ENCODE peak calls at places on chromosomes 3 and 15, in seven cellular contexts. N is pancreas, U is PC-3, B is epithelial cell of esophagus, W is A549, G is fibroblast of lung, A is NT2/D1. P is an unnamed sample.

GRCh38 chr3:157938154-157938774 is 168.0 kb downstream of the SHOX2 start:
- DNase-seq in N (no peak), U (peak; percentile 51), B (peak; percentile 67), W (no peak), G (peak; percentile 6), A (no peak), P (peak; percentile 87)

GRCh38 chr3:12336099-12336498 is 47.2 kb downstream of the PPARG start:
- DNase-seq in N (no peak), U (no peak), B (no peak), W (no peak), G (no peak), A (no peak), P (no peak)

GRCh38 chr3:122890077-122890484 is 95.2 kb downstream of the SLC49A4 start:
- DNase-seq in N (no peak), U (peak; percentile 39), B (peak; percentile 97), W (no peak), G (peak; percentile 67), A (peak; percentile 56), P (peak; percentile 7)

GRCh38 chr3:132756108-132756650 is 34.0 kb upstream of the NPHP3 start:
- DNase-seq in N (no peak), U (no peak), B (no peak), W (no peak), G (no peak), A (no peak), P (no peak)

GRCh38 chr3:99013794-99014315 is 112.4 kb upstream of the DCBLD2 start:
- DNase-seq in N (no peak), U (peak; percentile 92), B (peak; percentile 31), W (no peak), G (no peak), A (no peak), P (no peak)

GRCh38 chr15:88791637-88792036 is 11.6 kb upstream of the ACAN start:
- DNase-seq in N (no peak), U (peak; percentile 25), B (peak; percentile 36), W (peak; percentile 18), G (no peak), A (no peak), P (no peak)

GRCh38 chr15:92624401-92624991 is 31.1 kb downstream of the FAM174B start:
- DNase-seq in N (no peak), U (no peak), B (no peak), W (no peak), G (no peak), A (no peak), P (no peak)

GRCh38 chr3:124063168-124063909 is 71.4 kb upstream of the ROPN1 start:
- DNase-seq in N (no peak), U (no peak), B (no peak), W (no peak), G (peak; percentile 82), A (no peak), P (peak; percentile 69)

GRCh38 chr15:43943511-43943910 is 116.7 kb downstream of the WDR76 start:
- DNase-seq in N (no peak), U (no peak), B (no peak), W (no peak), G (peak; percentile 23), A (no peak), P (no peak)

GRCh38 chr15:77597804-77598453 is 34.8 kb downstream of the LINGO1 start:
- DNase-seq in N (no peak), U (no peak), B (no peak), W (no peak), G (no peak), A (no peak), P (no peak)

GRCh38 chr3:73413619-73414018 is 211.1 kb downstream of the PDZRN3 start:
- DNase-seq in N (no peak), U (no peak), B (no peak), W (no peak), G (no peak), A (no peak), P (no peak)

GRCh38 chr3:101138817-101139216 is 145.6 kb upstream of the ABI3BP start:
- DNase-seq in N (no peak), U (no peak), B (no peak), W (no peak), G (no peak), A (no peak), P (no peak)

GRCh38 chr15:81378438-81378837 is 4.4 kb upstream of the TMC3 start:
- DNase-seq in N (no peak), U (no peak), B (no peak), W (no peak), G (no peak), A (no peak), P (no peak)
- H3K4me3 ChIP-seq in N (no peak overlapping the region), U (no peak overlapping the region), B (no peak overlapping the region), W (no peak overlapping the region), G (no peak overlapping the region), A (no peak overlapping the region), P (no peak overlapping the region)

DNA sequence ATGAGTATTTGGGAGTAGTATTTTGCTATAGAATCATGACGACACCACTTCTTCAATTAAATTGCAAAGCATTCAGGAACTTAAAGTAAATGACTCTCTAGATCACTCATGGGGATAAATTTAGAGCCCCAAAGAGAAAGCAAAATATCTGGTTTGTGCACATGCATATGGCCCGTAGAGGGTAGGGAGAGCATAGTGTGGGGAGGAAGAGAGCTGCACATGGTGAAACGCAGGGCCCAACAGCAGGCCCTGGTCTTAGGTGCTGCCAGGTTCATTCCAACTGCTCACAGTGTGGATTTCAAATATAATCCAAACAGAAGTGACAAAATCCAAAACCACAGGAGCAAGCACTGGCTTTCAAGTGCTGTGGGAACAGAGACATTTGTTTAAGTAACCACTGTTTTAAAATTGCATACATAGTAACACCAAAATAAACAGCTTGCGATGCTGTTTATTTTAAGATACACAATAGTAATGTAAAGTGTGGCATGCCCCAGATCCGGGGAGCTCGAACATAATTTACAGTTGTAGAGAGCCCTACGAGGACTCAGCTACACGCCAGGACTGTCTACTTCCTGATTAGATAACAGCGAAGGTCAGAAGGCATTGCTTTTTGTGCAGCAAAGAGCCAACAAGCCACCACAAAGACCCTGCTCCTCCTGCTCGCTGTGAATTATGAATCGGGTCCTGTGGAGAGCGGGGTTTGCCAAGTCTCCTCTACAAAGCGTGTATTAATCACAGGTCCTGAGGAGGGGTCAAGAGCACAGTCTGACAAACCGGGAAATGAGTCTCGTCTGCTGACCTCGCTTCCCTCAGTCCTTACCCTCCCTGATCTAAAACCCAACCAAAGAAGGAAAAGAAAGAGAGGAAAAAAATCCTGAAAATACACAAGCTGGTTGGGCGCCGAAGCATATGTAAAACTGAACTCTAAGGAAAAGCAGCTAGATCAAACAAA is 80.6 kb downstream of the MEIS2 start:
- DNase-seq in N (no peak), U (no peak), B (no peak), W (no peak), G (peak; percentile 86), A (no peak), P (no peak)
- H3K4me3 ChIP-seq in N (no peak overlapping the region), U (no peak overlapping the region), B (no peak overlapping the region), W (no peak overlapping the region), G (no peak overlapping the region), A (no peak overlapping the region), P (no peak overlapping the region)

DNA sequence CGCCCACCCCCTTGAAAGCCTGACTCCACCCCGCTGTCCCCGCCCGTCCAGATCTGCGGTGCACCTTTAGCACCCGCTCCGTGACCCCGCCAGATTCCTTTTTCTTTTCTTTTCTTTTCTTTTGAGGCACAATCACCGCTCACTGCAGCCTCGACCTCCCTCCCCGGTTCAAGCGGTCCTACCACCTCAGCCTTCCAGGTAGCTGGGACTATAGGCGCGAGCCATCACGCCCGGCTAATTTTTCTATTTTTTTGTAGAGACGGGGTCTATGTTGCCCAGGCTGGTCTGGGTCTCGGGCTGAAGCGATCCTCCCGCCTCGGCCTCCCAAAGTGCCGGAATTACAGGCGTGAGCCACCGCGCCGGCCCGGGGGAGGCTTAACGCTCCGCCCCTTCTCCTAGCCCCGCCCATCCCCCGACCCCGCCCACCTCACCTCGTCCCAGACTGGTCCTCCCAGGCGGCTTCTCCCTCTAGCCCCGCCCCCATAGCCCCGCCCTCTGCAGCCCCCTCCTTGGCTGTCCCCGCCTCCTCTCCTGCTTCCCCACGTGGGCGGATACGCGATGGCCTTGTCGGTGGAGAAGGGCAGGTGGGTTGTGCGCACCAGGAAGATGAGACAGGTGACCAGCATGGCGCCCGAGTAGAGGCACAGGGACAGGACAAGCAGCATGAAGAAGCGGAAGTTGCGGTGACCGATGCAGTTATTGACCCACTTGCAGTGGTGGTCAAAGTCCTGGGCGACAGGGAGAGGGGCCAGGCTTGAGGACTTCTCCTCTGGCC is 3.2 kb downstream of the ZDHHC19 start:
- DNase-seq in N (peak; percentile 77), U (peak; percentile 39), B (peak; percentile 59), W (peak; percentile 57), G (peak; percentile 14), A (peak; percentile 76), P (no peak)
- H3K4me3 ChIP-seq in N (no peak overlapping the region), U (peak overlapping the region; percentile 60), B (peak overlapping the region; percentile 37), W (peak overlapping the region; percentile 78), G (peak overlapping the region; percentile 35), A (peak overlapping the region; percentile 49), P (peak overlapping the region; percentile 40)

DNA sequence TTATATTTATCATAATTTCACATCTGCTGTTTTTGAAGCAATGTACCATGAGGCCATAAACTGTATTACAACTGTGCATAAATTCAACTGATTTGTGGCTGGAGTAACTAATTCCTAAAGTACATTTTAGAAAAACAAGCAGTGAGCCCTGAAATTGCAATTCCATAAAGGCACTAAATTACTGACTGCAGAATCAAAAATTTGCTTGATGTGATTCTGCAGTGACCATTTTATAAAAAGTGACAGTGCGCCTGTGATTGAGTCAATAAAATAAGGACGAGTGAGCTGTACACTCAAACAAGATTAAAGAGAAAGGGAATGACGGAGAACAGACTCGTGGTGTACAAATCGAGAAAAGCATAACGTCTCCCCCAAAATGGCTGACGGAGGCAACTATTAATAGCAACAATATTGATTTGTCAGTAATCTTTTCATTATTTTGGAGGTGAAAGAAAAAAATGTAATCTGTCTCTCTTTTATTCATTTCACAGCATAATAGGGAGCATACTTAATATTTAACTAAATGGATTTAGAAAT is 121.4 kb upstream of the MEIS2 start:
- DNase-seq in N (no peak), U (no peak), B (no peak), W (no peak), G (no peak), A (no peak), P (no peak)
- H3K4me3 ChIP-seq in N (no peak overlapping the region), U (no peak overlapping the region), B (no peak overlapping the region), W (no peak overlapping the region), G (no peak overlapping the region), A (no peak overlapping the region), P (no peak overlapping the region)

DNA sequence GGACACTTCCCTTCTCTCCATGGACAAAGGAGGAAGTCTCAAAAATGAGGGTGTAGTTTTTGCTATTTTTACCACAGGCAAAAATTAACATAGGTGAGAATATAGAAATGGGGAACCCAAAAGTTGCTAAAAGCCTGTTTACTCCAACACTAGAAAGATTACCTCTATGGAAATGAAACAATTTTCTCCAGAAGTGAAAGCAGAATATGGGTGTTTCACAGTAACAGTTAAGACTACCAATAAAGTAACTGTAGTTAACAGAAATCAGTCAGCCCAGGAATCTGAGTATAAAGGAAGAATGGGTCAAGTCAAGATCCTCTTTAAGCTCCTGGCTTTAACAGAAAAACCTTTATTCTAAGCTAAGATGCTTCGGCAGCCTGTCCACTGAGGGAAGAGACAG is 9.3 kb downstream of the TRA2B start:
- DNase-seq in N (no peak), U (no peak), B (no peak), W (no peak), G (no peak), A (no peak), P (no peak)
- H3K4me3 ChIP-seq in N (no peak overlapping the region), U (no peak overlapping the region), B (no peak overlapping the region), W (no peak overlapping the region), G (peak overlapping the region; percentile 33), A (no peak overlapping the region), P (no peak overlapping the region)